ENCODE peak calls at places on chromosomes 13 and 19, in five cellular contexts. P is Peyer's patch, H is suprapubic skin, M is tibial artery, D is endodermal cell. T is an unnamed sample. For H3K4me1, the result is how much of the 10 kb centered on the place peaks cover.

GRCh38 chr13:103883698-103884097 is 817.5 kb upstream of the SLC10A2 start:
- DNase-seq in P (no peak), H (no peak), M (no peak), D (no peak), T (no peak)

GRCh38 chr13:60662595-60662994 is 265.6 kb downstream of the TDRD3 start:
- DNase-seq in P (no peak), H (no peak), M (no peak), D (no peak), T (no peak)

GRCh38 chr13:24167666-24168391 is 7.3 kb downstream of the SPATA13 start:
- DNase-seq in P (no peak), H (no peak), M (no peak), D (peak), T (no peak)

GRCh38 chr19:12596485-12596884 is 14.1 kb downstream of the ZNF490 start:
- DNase-seq in P (no peak), H (no peak), M (no peak), D (no peak), T (no peak)

GRCh38 chr13:113902956-113903355 is 39.1 kb upstream of the GAS6 start:
- DNase-seq in P (no peak), H (peak), M (no peak), D (peak), T (no peak)

GRCh38 chr19:28534740-28535351 is 678.1 kb downstream of the UQCRFS1 start:
- DNase-seq in P (no peak), H (no peak), M (no peak), D (no peak), T (no peak)

GRCh38 chr19:13764101-13764807 is at the start of gene MRI1:
- DNase-seq in P (peak), H (peak), M (peak), D (peak), T (peak)

GRCh38 chr13:32125221-32125621 is 93.6 kb downstream of the FRY start:
- DNase-seq in P (no peak), H (no peak), M (peak), D (no peak), T (no peak)

GRCh38 chr13:40672310-40673060 is 6.0 kb upstream of the FOXO1 start:
- DNase-seq in P (no peak), H (no peak), M (no peak), D (no peak), T (no peak)

GRCh38 chr13:85619321-85619720 is 179.9 kb downstream of the SLITRK6 start:
- DNase-seq in P (no peak), H (no peak), M (no peak), D (no peak), T (no peak)

GRCh38 chr13:74758188-74758587 is 624.0 kb upstream of the KLF12 start:
- DNase-seq in P (no peak), H (no peak), M (no peak), D (peak), T (no peak)

GRCh38 chr19:57240311-57241090 is at the start of gene ZNF805:
- DNase-seq in P (peak), H (peak), M (peak), D (peak), T (peak)

GRCh38 chr13:37202264-37202663 is 96.8 kb upstream of the CSNK1A1L start:
- DNase-seq in P (no peak), H (no peak), M (no peak), D (no peak), T (no peak)

GRCh38 chr13:95301135-95301946 is at the start of gene ABCC4:
- DNase-seq in P (peak), H (peak), M (peak), D (peak), T (peak)

GRCh38 chr19:16385296-16385695 is 60.7 kb downstream of the KLF2 start:
- DNase-seq in P (no peak), H (no peak), M (no peak), D (no peak), T (peak)

GRCh38 chr13:112073245-112074138 is 6.5 kb downstream of the SOX1 start:
- DNase-seq in P (no peak), H (no peak), M (no peak), D (peak), T (no peak)

GRCh38 chr19:9793051-9793591 is 24.6 kb upstream of the ZNF846 start:
- DNase-seq in P (peak), H (peak), M (peak), D (no peak), T (no peak)

GRCh38 chr19:5627395-5627904 is 4.6 kb downstream of the SAFB start:
- DNase-seq in P (peak), H (no peak), M (peak), D (peak), T (peak)

GRCh38 chr19:41997121-41997850 is 3.3 kb upstream of the ATP1A3 start:
- DNase-seq in P (no peak), H (no peak), M (no peak), D (peak), T (no peak)

DNA sequence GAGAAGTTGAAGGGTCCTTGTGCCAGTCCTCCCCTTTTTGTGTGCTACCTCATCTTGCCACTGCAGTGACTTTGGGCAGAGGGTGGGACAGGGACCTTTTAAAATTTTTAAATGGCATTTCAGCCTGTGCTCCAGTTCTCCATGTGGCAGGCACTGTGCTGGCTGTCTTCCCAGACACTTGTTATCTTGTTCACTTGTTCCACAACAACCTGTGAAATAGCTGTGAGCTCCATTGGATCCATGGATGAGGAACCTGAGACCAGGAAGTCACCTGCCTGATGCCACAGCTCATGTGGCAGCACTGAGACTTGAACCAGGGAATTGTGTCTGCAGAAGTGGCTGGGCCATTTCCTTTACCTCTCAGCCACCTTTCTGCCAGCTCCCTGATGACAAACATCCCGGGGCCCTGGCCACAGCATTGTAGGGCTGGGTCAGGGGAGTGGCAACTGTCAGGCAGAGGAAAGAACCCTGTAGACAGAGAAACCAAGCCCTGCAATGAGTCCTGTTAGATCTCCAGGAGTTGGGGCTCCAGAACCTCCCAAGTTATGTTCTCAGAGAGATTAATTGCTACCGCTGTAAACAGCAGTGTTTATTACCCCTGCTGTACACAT is 6.4 kb downstream of the EGLN2 start:
- DNase-seq in P (no peak), H (no peak), M (no peak), D (no peak), T (no peak)
- H3K4me1 ChIP-seq in P (under half), H (half or more), M (half or more), D (under half), T (half or more)

GRCh38 chr19:45498411-45499195 is at the start of gene PPM1N:
- DNase-seq in P (peak), H (no peak), M (no peak), D (peak), T (peak)
- TF ChIP-seq CTCF in P (peak), H (peak), M (no peak), D (peak), T (no peak)

GRCh38 chr19:46745030-46745429 is 827 bp upstream of the FKRP start:
- DNase-seq in P (no peak), H (no peak), M (no peak), D (no peak), T (no peak)

GRCh38 chr19:46746281-46746965 is at the start of gene STRN4:
- DNase-seq in P (peak), H (no peak), M (no peak), D (peak), T (peak)

GRCh38 chr19:46748325-46749109 is 2.3 kb upstream of the STRN4 start:
- DNase-seq in P (peak), H (no peak), M (peak), D (peak), T (no peak)

GRCh38 chr19:46744005-46744691 is 1.7 kb upstream of the FKRP start:
- DNase-seq in P (no peak), H (no peak), M (no peak), D (no peak), T (no peak)

DNA sequence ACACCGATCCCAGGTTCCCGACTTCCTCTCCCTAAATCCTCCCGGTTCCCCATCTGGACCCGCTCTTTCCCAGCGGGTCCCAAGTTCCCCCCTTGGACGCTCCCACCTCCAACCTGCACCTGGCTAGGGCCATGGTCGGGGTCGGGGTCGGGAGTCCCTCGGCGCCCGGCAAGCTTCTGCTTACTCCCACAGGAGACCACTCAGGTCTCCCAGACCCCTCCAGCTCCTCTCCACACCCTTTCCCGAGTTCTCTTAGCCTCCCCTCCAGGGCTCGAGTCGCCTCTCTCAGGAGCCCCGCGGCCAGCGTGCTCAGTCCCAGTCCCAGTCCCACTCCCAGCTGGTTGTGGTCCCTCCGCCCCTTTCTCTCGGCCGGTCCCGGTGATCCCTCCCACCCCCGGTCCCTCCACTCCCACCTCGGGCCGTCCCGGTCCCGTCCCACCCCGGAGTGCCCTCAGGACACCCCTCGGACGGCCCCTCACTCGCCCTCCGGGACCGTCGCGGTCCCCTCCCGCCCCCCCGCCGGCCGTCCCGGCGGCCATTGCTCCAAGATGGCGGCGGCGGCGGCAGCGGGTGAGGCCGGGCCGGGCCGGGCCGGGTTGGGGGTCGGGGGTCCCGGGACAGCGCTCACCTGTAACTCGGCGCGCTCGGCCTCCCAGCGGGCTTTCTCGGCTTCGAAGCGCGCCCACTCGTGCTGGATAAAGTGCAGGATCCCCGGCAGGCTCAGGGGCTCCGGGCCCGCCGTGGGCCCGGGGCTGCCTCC is at the start of gene FKRP:
- DNase-seq in P (peak), H (no peak), M (no peak), D (peak), T (peak)
- H3K4me1 ChIP-seq in P (under half), H (under half), M (half or more), D (under half), T (half or more)

DNA sequence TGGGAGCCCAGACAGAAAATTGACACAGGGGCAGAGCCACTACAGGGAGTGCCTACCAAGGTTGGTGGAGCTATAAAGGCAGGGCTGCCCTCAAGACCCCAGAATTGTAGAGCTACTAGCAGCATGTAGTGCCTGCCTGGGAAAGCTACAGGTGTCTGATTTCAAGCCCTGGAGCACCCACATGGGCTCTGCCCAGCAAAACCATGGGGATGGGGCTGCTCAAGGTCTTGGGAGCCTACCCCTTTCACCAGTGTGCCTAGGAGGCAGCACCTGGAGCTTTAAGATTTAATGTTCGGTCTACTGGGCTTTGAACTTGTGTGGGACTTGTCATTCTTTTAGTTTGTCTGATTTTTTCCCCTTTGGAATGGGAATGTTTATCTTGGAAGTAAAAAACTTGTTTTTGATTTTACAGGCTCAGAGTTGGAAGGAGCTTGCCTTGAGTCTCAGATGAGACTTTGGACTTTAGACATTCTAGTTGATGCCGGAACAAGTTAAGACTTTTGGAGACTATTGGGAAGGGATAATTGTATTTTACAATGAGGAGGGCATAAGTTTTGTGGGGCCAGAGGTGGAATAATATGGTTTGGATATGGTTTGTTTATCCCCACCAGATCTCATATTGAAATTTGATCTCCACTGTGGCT is 45.1 kb downstream of the ALOX5AP start:
- DNase-seq in P (no peak), H (no peak), M (no peak), D (no peak), T (no peak)
- TF ChIP-seq CTCF in P (no peak), H (no peak), M (no peak), D (no peak), T (no peak)

DNA sequence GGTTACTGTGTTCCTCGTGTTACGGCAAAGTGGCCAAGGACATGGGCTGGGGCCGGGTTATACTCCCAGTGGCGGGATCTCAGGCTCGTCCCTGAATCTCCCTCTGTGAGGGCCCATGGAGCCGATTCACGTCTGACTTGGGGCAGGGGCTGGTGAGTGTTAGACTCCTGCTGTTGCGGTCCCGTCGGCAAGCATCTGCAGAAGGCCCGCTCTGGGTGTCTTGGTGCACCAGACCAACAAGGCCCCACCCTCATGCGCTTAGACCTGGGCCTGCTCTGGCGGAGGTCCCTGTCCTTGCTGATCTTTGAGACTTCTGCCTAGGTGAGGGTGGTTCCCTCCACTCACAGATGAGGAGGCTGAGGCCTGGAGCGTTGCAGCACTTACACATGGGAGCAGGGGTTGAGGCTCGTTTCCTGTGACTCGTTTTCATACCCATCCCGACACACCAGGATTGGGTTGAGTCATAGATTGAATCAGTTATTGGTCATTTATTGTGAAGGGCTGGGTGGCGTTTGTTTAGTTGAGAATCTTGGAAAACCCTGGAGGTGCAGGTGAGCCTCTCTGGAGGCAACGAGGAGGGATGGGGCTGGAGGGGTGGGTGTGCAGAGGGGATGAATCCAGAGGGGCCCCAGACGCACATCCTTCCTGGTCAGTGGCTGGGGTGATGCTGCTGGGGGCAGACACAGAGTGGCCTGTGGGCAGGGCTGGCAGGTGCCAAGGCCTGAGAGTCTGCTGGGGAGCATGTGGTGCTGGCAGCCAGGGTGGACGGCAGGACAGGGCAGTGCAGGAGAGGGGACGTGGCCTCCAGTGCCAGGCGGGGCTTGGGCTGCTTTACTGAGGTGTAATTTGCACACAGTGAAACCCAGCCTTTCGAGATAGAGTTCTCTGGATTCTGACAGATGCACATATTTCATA is 4.6 kb downstream of the EPN1 start:
- DNase-seq in P (no peak), H (no peak), M (no peak), D (no peak), T (no peak)
- H3K4me1 ChIP-seq in P (under half), H (half or more), M (under half), D (under half), T (under half)

DNA sequence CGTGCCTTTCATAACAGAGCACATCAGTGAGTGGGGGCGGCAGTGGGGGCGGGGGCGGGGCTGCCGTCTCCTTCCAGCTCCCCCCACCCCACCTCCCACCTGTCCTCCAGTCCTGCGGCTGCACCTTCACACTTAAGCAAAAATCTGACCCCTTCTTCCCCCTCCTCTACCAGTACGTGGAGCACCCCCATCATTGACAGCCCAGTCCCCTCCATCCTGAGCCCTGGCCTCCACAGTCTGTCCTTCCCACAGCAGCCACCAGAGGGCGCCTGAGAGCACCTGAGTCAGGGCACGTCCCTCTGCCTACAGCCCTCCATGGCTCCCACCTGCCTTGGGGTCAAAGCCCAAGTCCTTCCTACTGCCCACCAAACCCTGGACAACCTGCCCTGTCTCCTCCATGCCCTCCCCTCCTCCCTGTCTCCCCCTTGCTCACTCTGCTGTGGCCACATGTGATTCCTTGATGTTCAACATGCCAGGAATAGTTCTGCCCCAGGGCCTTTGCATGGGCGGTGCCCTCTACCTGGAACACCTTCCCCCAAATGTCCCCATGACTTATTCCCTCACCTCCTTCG is 4.0 kb downstream of the EBI3 start:
- DNase-seq in P (peak), H (no peak), M (no peak), D (peak), T (peak)
- TF ChIP-seq CTCF in P (no peak), H (no peak), M (peak), D (peak), T (peak)

T was measured in left lung.